ENCODE peak calls at places on chromosomes 11 and 22, in eight cellular contexts. Y, H, I, Q, S, M, X and C are unnamed samples.
A peak's percentile ranks its signal among the peaks of the same experiment; 100 is the strongest.

GRCh38 chr11:129190087-129190486 is 2.0 kb downstream of the ARHGAP32 start:
- DNase-seq in Q (no peak), Y (no peak), M (no peak), H (no peak), S (no peak), I (peak; percentile 18), X (no peak), C (no peak)

GRCh38 chr11:1287928-1288327 is 21.5 kb downstream of the TOLLIP start:
- DNase-seq in M (no peak), Y (no peak), S (no peak), H (no peak), X (no peak), Q (no peak), I (no peak), C (no peak)

GRCh38 chr22:45208993-45209838 is 31.5 kb downstream of the KIAA0930 start:
- DNase-seq in H (no peak), I (peak; percentile 72), S (no peak), M (peak; percentile 37), Q (no peak), Y (peak; percentile 47), X (peak; percentile 80), C (no peak)

GRCh38 chr11:67022341-67022933 is 497 bp upstream of the SYT12 start:
- DNase-seq in I (no peak), M (no peak), Q (no peak), S (no peak), Y (peak; percentile 79), H (no peak), X (no peak), C (no peak)

GRCh38 chr11:93906486-93906885 is 56.1 kb upstream of the VSTM5 start:
- DNase-seq in S (no peak), Y (no peak), I (no peak), Q (no peak), H (no peak), M (no peak), X (no peak), C (no peak)

GRCh38 chr11:40271361-40271760 is 1188.1 kb downstream of the LRRC4C start:
- DNase-seq in Y (no peak), H (no peak), X (no peak), M (no peak), S (no peak), Q (no peak), I (no peak), C (no peak)

GRCh38 chr11:12005476-12005875 is 3.0 kb downstream of the DKK3 start:
- DNase-seq in Q (no peak), H (no peak), Y (no peak), S (no peak), M (no peak), I (peak; percentile 46), X (no peak), C (no peak)

GRCh38 chr11:113615098-113615497 is 91.0 kb downstream of the TMPRSS5 start:
- DNase-seq in X (no peak), H (no peak), Y (no peak), S (no peak), Q (no peak), M (no peak), I (no peak), C (no peak)

GRCh38 chr11:26231252-26231661 is 100.7 kb upstream of the ANO3 start:
- DNase-seq in M (no peak), Q (no peak), S (no peak), X (no peak), H (no peak), I (peak; percentile 63), Y (no peak), C (no peak)

GRCh38 chr22:49586244-49586748 is 241.4 kb downstream of the BRD1 start:
- DNase-seq in X (no peak), S (no peak), Q (no peak), I (no peak), H (no peak), M (no peak), Y (no peak), C (no peak)

GRCh38 chr11:80441821-80442220 is 1001.0 kb upstream of the TENM4 start:
- DNase-seq in I (no peak), H (no peak), Y (no peak), Q (no peak), X (no peak), M (no peak), S (no peak), C (no peak)

GRCh38 chr22:49997932-49998717 is 14.4 kb downstream of the IL17REL start:
- DNase-seq in I (no peak), Y (no peak), H (no peak), Q (no peak), M (no peak), X (no peak), S (no peak), C (no peak)

GRCh38 chr11:83663446-83663845 is 377.3 kb upstream of the CCDC90B start:
- DNase-seq in S (no peak), Y (no peak), Q (no peak), M (no peak), X (no peak), H (no peak), I (no peak), C (no peak)

GRCh38 chr11:46491661-46492331 is 100.2 kb upstream of the CHRM4 start:
- DNase-seq in I (peak; percentile 20), H (no peak), X (no peak), S (no peak), Q (no peak), Y (no peak), M (no peak), C (no peak)

GRCh38 chr22:29079218-29079901 is 6.5 kb downstream of the KREMEN1 start:
- DNase-seq in S (no peak), X (peak; percentile 90), Y (no peak), I (peak; percentile 43), H (no peak), M (no peak), Q (no peak), C (no peak)

GRCh38 chr11:44775366-44776356 is 48.9 kb downstream of the TSPAN18 start:
- DNase-seq in I (peak; percentile 56), S (no peak), X (no peak), H (peak; percentile 84), Q (peak; percentile 40), M (peak; percentile 50), Y (peak; percentile 52), C (peak; percentile 16)

GRCh38 chr11:69217276-69218105 is 61.8 kb downstream of the SMIM38 start:
- DNase-seq in Y (no peak), X (no peak), H (no peak), M (no peak), Q (no peak), S (no peak), I (no peak), C (no peak)

GRCh38 chr22:19696504-19697276 is 17.6 kb upstream of the SEPTIN5 start:
- DNase-seq in S (no peak), M (no peak), I (no peak), Q (no peak), X (no peak), H (no peak), Y (no peak), C (no peak)

GRCh38 chr22:22394589-22394988 is 114.0 kb downstream of the ZNF280B start:
- DNase-seq in X (no peak), S (no peak), Y (no peak), M (no peak), I (no peak), Q (no peak), H (no peak), C (no peak)

GRCh38 chr11:69149646-69150045 is 6.1 kb upstream of the SMIM38 start:
- DNase-seq in M (no peak), I (no peak), Q (no peak), S (no peak), X (no peak), Y (no peak), H (no peak), C (no peak)